ENCODE peak calls at places on chromosomes 12 and 14, in four cellular contexts. X is kidney; B is heart left ventricle; N is CD4-positive, alpha-beta memory T cell. Y is an unnamed sample.

GRCh38 chr14:73613046-73613383 is 698 bp downstream of the ACOT6 start:
- DNase-seq in X (no peak), B (no peak), N (no peak), Y (no peak)

GRCh38 chr12:80472912-80473500 is 29.0 kb downstream of the PTPRQ start:
- DNase-seq in X (no peak), B (no peak), N (no peak), Y (no peak)

GRCh38 chr14:101814869-101815268 is 53.4 kb downstream of the PPP2R5C start:
- DNase-seq in X (no peak), B (no peak), N (no peak), Y (no peak)

GRCh38 chr12:19200261-19200660 is 70.7 kb downstream of the PLEKHA5 start:
- DNase-seq in X (no peak), B (no peak), N (no peak), Y (no peak)

GRCh38 chr14:99468836-99469592 is 11.6 kb downstream of the SETD3 start:
- DNase-seq in X (no peak), B (no peak), N (no peak), Y (no peak)

GRCh38 chr12:118059645-118060275 is 1.2 kb downstream of the WSB2 start:
- DNase-seq in X (no peak), B (no peak), N (no peak), Y (no peak)

GRCh38 chr12:46674126-46674525 is 151.7 kb downstream of the SLC38A4 start:
- DNase-seq in X (no peak), B (no peak), N (no peak), Y (no peak)

GRCh38 chr12:51855586-51856428 is 7.3 kb upstream of the FIGNL2 start:
- DNase-seq in X (peak; percentile 82), B (peak; percentile 59), N (no peak), Y (no peak)

GRCh38 chr12:55929306-55929791 is 1.6 kb upstream of the DGKA start:
- DNase-seq in X (peak; percentile 86), B (no peak), N (peak; percentile 94), Y (peak; percentile 76)

GRCh38 chr12:57110189-57111045 is 745 bp downstream of the STAT6 start:
- DNase-seq in X (peak; percentile 91), B (peak; percentile 74), N (peak; percentile 46), Y (peak; percentile 74)

GRCh38 chr14:76775159-76775694 is 14.0 kb downstream of the VASH1 start:
- DNase-seq in X (peak; percentile 46), B (no peak), N (no peak), Y (no peak)

GRCh38 chr12:15152864-15153263 is 68.4 kb downstream of the RERG start:
- DNase-seq in X (no peak), B (no peak), N (no peak), Y (no peak)
- H3K4me3 ChIP-seq in X (no peak overlapping the region), B (no peak overlapping the region), N (no peak overlapping the region), Y (no peak overlapping the region)

DNA sequence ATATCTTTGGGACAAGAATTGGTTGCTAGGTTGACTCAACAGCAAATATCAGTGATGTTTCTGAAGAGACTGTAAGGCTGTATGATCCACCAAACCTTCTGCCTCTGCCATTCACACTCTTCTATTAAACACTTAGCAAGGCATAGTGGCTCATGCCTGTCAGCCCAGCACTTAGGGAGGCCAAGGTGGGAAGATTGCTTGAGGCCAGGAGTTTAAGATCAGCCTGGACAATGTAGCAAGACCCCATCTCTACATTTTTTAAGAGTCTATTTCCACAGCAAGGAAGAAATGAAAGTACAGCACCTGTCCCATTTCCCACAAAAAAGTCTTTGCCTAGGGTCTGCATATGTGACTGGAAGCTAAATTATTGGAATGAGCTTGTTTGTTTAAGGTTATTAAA is 7.8 kb downstream of the ARG2 start:
- DNase-seq in X (no peak), B (no peak), N (no peak), Y (no peak)
- H3K4me1 ChIP-seq in X (peaks cover 3% of the 10 kb centered on the region), B (peaks cover 4% of the 10 kb centered on the region), N (no peaks in the 10 kb centered on the region), Y (no peaks in the 10 kb centered on the region)

GRCh38 chr12:50824914-50825313 is 17.8 kb upstream of the TMPRSS12 start:
- DNase-seq in X (no peak), B (no peak), N (no peak), Y (no peak)
- H3K4me3 ChIP-seq in X (peak overlapping the region; percentile 30), B (no peak overlapping the region), N (no peak overlapping the region), Y (no peak overlapping the region)

GRCh38 chr14:64942531-64943111 is at the start of gene GPX2:
- DNase-seq in X (peak; percentile 66), B (no peak), N (no peak), Y (no peak)
- H3K4me1 ChIP-seq in X (peaks cover 21% of the 10 kb centered on the region), B (no peaks in the 10 kb centered on the region), N (no peaks in the 10 kb centered on the region), Y (no peaks in the 10 kb centered on the region)